ENCODE peak calls at places on chromosome 5, in seven cellular contexts. One of them, this sample, is unnamed.
A peak's percentile ranks its signal among the peaks of the same experiment; 100 is the strongest.

GRCh38 chr5:67140413-67140812 is 56.2 kb downstream of the CD180 start:
- DNase-seq in tibial nerve: no peak
- DNase-seq in body of pancreas: no peak
- DNase-seq in A549: no peak
- DNase-seq in H1: no peak
- DNase-seq in adrenal gland: no peak
- DNase-seq in right lobe of liver: no peak
- DNase-seq in this sample: no peak

GRCh38 chr5:100899675-100900074 is 3.4 kb downstream of the ST8SIA4 start:
- DNase-seq in tibial nerve: no peak
- DNase-seq in body of pancreas: no peak
- DNase-seq in A549: no peak
- DNase-seq in H1: no peak
- DNase-seq in adrenal gland: no peak
- DNase-seq in right lobe of liver: no peak
- DNase-seq in this sample: no peak

GRCh38 chr5:16384804-16385203 is 80.8 kb downstream of the ZNF622 start:
- DNase-seq in tibial nerve: no peak
- DNase-seq in body of pancreas: no peak
- DNase-seq in A549: no peak
- DNase-seq in H1: no peak
- DNase-seq in adrenal gland: no peak
- DNase-seq in right lobe of liver: no peak
- DNase-seq in this sample: no peak

GRCh38 chr5:170076211-170076610 is 29.5 kb upstream of the FOXI1 start:
- DNase-seq in tibial nerve: no peak
- DNase-seq in body of pancreas: no peak
- DNase-seq in A549: no peak
- DNase-seq in H1: no peak
- DNase-seq in adrenal gland: no peak
- DNase-seq in right lobe of liver: no peak
- DNase-seq in this sample: no peak

GRCh38 chr5:1101991-1102713 is 9.7 kb downstream of the SLC12A7 start:
- DNase-seq in tibial nerve: no peak
- DNase-seq in body of pancreas: no peak
- DNase-seq in A549: no peak
- DNase-seq in H1: no peak
- DNase-seq in adrenal gland: no peak
- DNase-seq in right lobe of liver: peak; percentile 97
- DNase-seq in this sample: no peak

GRCh38 chr5:80238778-80239679 is 16.8 kb downstream of the SERINC5 start:
- DNase-seq in tibial nerve: peak; percentile 65
- DNase-seq in body of pancreas: peak; percentile 83
- DNase-seq in A549: no peak
- DNase-seq in H1: no peak
- DNase-seq in adrenal gland: peak; percentile 83
- DNase-seq in right lobe of liver: peak; percentile 70
- DNase-seq in this sample: peak; percentile 72

GRCh38 chr5:8944005-8944404 is 601.9 kb downstream of the SEMA5A start:
- DNase-seq in tibial nerve: no peak
- DNase-seq in body of pancreas: no peak
- DNase-seq in A549: no peak
- DNase-seq in H1: no peak
- DNase-seq in adrenal gland: no peak
- DNase-seq in right lobe of liver: no peak
- DNase-seq in this sample: no peak

GRCh38 chr5:29005386-29005785 is 1967.0 kb upstream of the CDH9 start:
- DNase-seq in tibial nerve: no peak
- DNase-seq in body of pancreas: no peak
- DNase-seq in A549: no peak
- DNase-seq in H1: no peak
- DNase-seq in adrenal gland: no peak
- DNase-seq in right lobe of liver: no peak
- DNase-seq in this sample: no peak

GRCh38 chr5:169176686-169177430 is 124.1 kb downstream of the SLIT3 start:
- DNase-seq in tibial nerve: no peak
- DNase-seq in body of pancreas: no peak
- DNase-seq in A549: no peak
- DNase-seq in H1: no peak
- DNase-seq in adrenal gland: no peak
- DNase-seq in right lobe of liver: no peak
- DNase-seq in this sample: no peak

GRCh38 chr5:5932824-5933223 is 445.5 kb downstream of the MED10 start:
- DNase-seq in tibial nerve: no peak
- DNase-seq in body of pancreas: no peak
- DNase-seq in A549: no peak
- DNase-seq in H1: no peak
- DNase-seq in adrenal gland: no peak
- DNase-seq in right lobe of liver: no peak
- DNase-seq in this sample: no peak

GRCh38 chr5:67147768-67148167 is 48.8 kb downstream of the CD180 start:
- DNase-seq in tibial nerve: no peak
- DNase-seq in body of pancreas: no peak
- DNase-seq in A549: no peak
- DNase-seq in H1: no peak
- DNase-seq in adrenal gland: no peak
- DNase-seq in right lobe of liver: no peak
- DNase-seq in this sample: no peak

GRCh38 chr5:132296412-132297001 is 2.3 kb downstream of the SLC22A4 start:
- DNase-seq in tibial nerve: no peak
- DNase-seq in body of pancreas: no peak
- DNase-seq in A549: no peak
- DNase-seq in H1: no peak
- DNase-seq in adrenal gland: no peak
- DNase-seq in right lobe of liver: no peak
- DNase-seq in this sample: no peak

GRCh38 chr5:39266442-39266841 is 47.1 kb upstream of the FYB1 start:
- DNase-seq in tibial nerve: no peak
- DNase-seq in body of pancreas: no peak
- DNase-seq in A549: no peak
- DNase-seq in H1: no peak
- DNase-seq in adrenal gland: no peak
- DNase-seq in right lobe of liver: no peak
- DNase-seq in this sample: no peak

GRCh38 chr5:172173771-172174170 is 14.3 kb downstream of the STK10 start:
- DNase-seq in tibial nerve: no peak
- DNase-seq in body of pancreas: peak; percentile 26
- DNase-seq in A549: no peak
- DNase-seq in H1: no peak
- DNase-seq in adrenal gland: no peak
- DNase-seq in right lobe of liver: no peak
- DNase-seq in this sample: no peak

GRCh38 chr5:11050596-11051304 is 289.7 kb upstream of the DAP start:
- DNase-seq in tibial nerve: no peak
- DNase-seq in body of pancreas: no peak
- DNase-seq in A549: no peak
- DNase-seq in H1: no peak
- DNase-seq in adrenal gland: peak; percentile 40
- DNase-seq in right lobe of liver: no peak
- DNase-seq in this sample: no peak

GRCh38 chr5:40150896-40151295 is 528.8 kb upstream of the PTGER4 start:
- DNase-seq in tibial nerve: no peak
- DNase-seq in body of pancreas: no peak
- DNase-seq in A549: no peak
- DNase-seq in H1: no peak
- DNase-seq in adrenal gland: no peak
- DNase-seq in right lobe of liver: no peak
- DNase-seq in this sample: no peak

GRCh38 chr5:173298213-173298933 is 29.8 kb downstream of the STC2 start:
- DNase-seq in tibial nerve: no peak
- DNase-seq in body of pancreas: no peak
- DNase-seq in A549: no peak
- DNase-seq in H1: no peak
- DNase-seq in adrenal gland: no peak
- DNase-seq in right lobe of liver: no peak
- DNase-seq in this sample: no peak

GRCh38 chr5:21806943-21807342 is 1046.2 kb downstream of the CDH12 start:
- DNase-seq in tibial nerve: no peak
- DNase-seq in body of pancreas: no peak
- DNase-seq in A549: no peak
- DNase-seq in H1: no peak
- DNase-seq in adrenal gland: peak; percentile 27
- DNase-seq in right lobe of liver: no peak
- DNase-seq in this sample: no peak

DNA sequence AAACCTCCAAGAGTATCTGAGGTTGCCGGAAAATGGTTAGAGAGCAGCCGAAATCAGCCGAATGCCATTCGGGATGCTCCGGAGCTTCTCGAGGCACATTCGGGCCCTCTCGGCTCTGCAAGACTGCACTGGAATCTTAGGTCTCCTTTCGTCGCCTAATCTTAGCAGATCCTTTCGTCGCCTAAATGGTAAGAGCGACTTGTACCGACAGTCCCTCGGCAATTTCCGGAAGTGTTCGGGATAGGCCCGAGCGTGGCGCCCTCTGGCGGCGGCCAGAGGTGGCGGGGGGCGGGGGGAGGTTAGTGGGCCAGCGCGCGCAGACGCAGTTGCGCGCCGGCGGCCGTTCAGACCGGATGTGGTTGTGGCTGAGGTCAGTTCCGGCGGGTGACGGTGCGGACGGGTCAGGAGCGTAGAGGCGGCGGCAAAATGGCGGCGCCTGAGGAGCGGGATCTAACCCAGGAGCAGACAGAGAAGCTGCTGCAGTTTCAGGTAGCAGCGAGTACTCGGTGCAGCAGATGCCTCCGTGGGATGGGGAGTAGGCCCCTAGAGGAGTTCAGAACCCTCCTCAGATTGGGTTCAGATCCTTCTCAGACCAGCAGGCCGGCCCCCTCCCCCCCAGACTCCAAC is at the start of gene FAF2:
- DNase-seq in tibial nerve: peak; percentile 95
- DNase-seq in body of pancreas: peak; percentile 96
- DNase-seq in A549: peak; percentile 99
- DNase-seq in H1: peak; percentile 97
- DNase-seq in adrenal gland: peak; percentile 96
- DNase-seq in right lobe of liver: peak; percentile 96
- DNase-seq in this sample: peak; percentile 98
- TF ChIP-seq POLR2A in tibial nerve: peak; percentile 89
- TF ChIP-seq POLR2A in body of pancreas: peak; percentile 92
- TF ChIP-seq POLR2A in A549: peak; percentile 83
- TF ChIP-seq POLR2A in H1: peak; percentile 93
- TF ChIP-seq POLR2A in adrenal gland: peak; percentile 89
- TF ChIP-seq POLR2A in right lobe of liver: peak; percentile 83
- TF ChIP-seq POLR2A in this sample: no peak

GRCh38 chr5:151063590-151063989 is 17.2 kb downstream of the TNIP1 start:
- DNase-seq in tibial nerve: no peak
- DNase-seq in body of pancreas: no peak
- DNase-seq in A549: no peak
- DNase-seq in H1: no peak
- DNase-seq in adrenal gland: peak; percentile 58
- DNase-seq in right lobe of liver: no peak
- DNase-seq in this sample: no peak
- H3K4me3 ChIP-seq in tibial nerve: no peak overlapping the region
- H3K4me3 ChIP-seq in body of pancreas: no peak overlapping the region
- H3K4me3 ChIP-seq in A549: no peak overlapping the region
- H3K4me3 ChIP-seq in H1: no peak overlapping the region
- H3K4me3 ChIP-seq in adrenal gland: no peak overlapping the region
- H3K4me3 ChIP-seq in right lobe of liver: no peak overlapping the region
- H3K4me3 ChIP-seq in this sample: no peak overlapping the region

DNA sequence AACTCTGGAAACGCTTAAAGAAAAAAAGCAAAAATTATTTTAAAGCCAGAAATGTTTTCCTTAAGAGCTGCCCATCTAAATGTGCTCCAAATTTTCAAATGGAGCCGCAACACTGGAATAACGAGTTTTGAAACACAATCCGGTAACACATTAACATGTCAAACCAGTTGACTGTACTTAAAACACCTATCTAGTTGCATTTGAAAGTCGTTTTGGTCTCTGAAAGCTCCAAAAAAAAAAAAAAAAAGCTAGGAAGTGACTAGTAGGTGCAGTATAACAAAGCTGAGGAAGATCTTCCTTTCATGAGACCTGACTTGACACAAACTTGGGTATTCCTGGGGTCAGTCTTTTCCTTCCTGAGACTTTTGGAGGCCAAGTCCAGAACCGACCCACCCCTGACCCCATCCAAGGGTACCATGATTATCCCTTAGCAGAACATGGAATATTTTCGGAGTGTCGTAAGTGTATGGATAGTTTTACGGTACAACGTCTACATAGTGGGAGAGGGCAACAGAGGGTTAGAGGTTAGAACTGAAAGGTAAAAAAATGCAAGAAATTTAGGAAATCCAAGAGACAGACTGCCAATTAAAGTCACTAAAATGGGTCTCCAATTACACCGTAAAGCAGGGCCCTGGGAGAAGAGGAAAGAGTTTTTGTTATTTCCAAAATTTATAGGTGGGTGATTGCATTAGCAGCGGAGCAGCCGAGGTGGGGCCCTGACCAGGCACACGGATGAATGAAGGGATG is 812 bp downstream of the CETN3 start:
- DNase-seq in tibial nerve: no peak
- DNase-seq in body of pancreas: no peak
- DNase-seq in A549: no peak
- DNase-seq in H1: no peak
- DNase-seq in adrenal gland: no peak
- DNase-seq in right lobe of liver: no peak
- DNase-seq in this sample: no peak
- TF ChIP-seq POLR2A in tibial nerve: no peak
- TF ChIP-seq POLR2A in body of pancreas: no peak
- TF ChIP-seq POLR2A in A549: peak; percentile 54
- TF ChIP-seq POLR2A in H1: no peak
- TF ChIP-seq POLR2A in adrenal gland: no peak
- TF ChIP-seq POLR2A in right lobe of liver: no peak
- TF ChIP-seq POLR2A in this sample: no peak

GRCh38 chr5:77210091-77211012 is at the start of gene PDE8B:
- DNase-seq in tibial nerve: no peak
- DNase-seq in body of pancreas: no peak
- DNase-seq in A549: peak; percentile 30
- DNase-seq in H1: no peak
- DNase-seq in adrenal gland: no peak
- DNase-seq in right lobe of liver: no peak
- DNase-seq in this sample: no peak
- H3K4me3 ChIP-seq in tibial nerve: peak within 1 kb of the TSS; percentile 22
- H3K4me3 ChIP-seq in body of pancreas: peak within 1 kb of the TSS; percentile 14
- H3K4me3 ChIP-seq in A549: peak within 1 kb of the TSS; percentile 76
- H3K4me3 ChIP-seq in H1: peak within 1 kb of the TSS; percentile 49
- H3K4me3 ChIP-seq in adrenal gland: peak within 1 kb of the TSS; percentile 82
- H3K4me3 ChIP-seq in right lobe of liver: peak within 1 kb of the TSS; percentile 36
- H3K4me3 ChIP-seq in this sample: peak within 1 kb of the TSS; percentile 62

GRCh38 chr5:52799358-52799982 is 11.8 kb downstream of the ITGA1 start:
- DNase-seq in tibial nerve: no peak
- DNase-seq in body of pancreas: peak; percentile 65
- DNase-seq in A549: no peak
- DNase-seq in H1: peak; percentile 46
- DNase-seq in adrenal gland: peak; percentile 55
- DNase-seq in right lobe of liver: peak; percentile 82
- DNase-seq in this sample: peak; percentile 38

GRCh38 chr5:52801329-52801728 is 13.6 kb downstream of the ITGA1 start:
- DNase-seq in tibial nerve: no peak
- DNase-seq in body of pancreas: no peak
- DNase-seq in A549: no peak
- DNase-seq in H1: no peak
- DNase-seq in adrenal gland: no peak
- DNase-seq in right lobe of liver: no peak
- DNase-seq in this sample: no peak

GRCh38 chr5:52800394-52801213 is 12.9 kb downstream of the ITGA1 start:
- DNase-seq in tibial nerve: peak; percentile 21
- DNase-seq in body of pancreas: peak; percentile 80
- DNase-seq in A549: peak; percentile 39
- DNase-seq in H1: no peak
- DNase-seq in adrenal gland: peak; percentile 88
- DNase-seq in right lobe of liver: peak; percentile 67
- DNase-seq in this sample: peak; percentile 73

GRCh38 chr5:52798952-52799351 is 11.2 kb downstream of the ITGA1 start:
- DNase-seq in tibial nerve: no peak
- DNase-seq in body of pancreas: no peak
- DNase-seq in A549: no peak
- DNase-seq in H1: no peak
- DNase-seq in adrenal gland: no peak
- DNase-seq in right lobe of liver: no peak
- DNase-seq in this sample: no peak

GRCh38 chr5:52799983-52800393 is 12.3 kb downstream of the ITGA1 start:
- DNase-seq in tibial nerve: peak; percentile 81
- DNase-seq in body of pancreas: peak; percentile 96
- DNase-seq in A549: peak; percentile 82
- DNase-seq in H1: peak; percentile 83
- DNase-seq in adrenal gland: peak; percentile 96
- DNase-seq in right lobe of liver: peak; percentile 97
- DNase-seq in this sample: peak; percentile 96
- TF ChIP-seq POLR2A in tibial nerve: peak; percentile 82
- TF ChIP-seq POLR2A in body of pancreas: peak; percentile 68
- TF ChIP-seq POLR2A in A549: peak; percentile 64
- TF ChIP-seq POLR2A in H1: peak; percentile 31
- TF ChIP-seq POLR2A in adrenal gland: peak; percentile 69
- TF ChIP-seq POLR2A in right lobe of liver: peak; percentile 67
- TF ChIP-seq POLR2A in this sample: peak; percentile 62